ENCODE peak calls at places on chromosomes 13 and 19, in nine cellular contexts. One of them, this sample, is unnamed.
A peak's percentile ranks its signal among the peaks of the same experiment; 100 is the strongest.

GRCh38 chr19:42122691-42123607 is 9.3 kb downstream of the POU2F2 start:
- DNase-seq in body of pancreas: no peak
- DNase-seq in adrenal gland: no peak
- DNase-seq in heart right ventricle: no peak
- DNase-seq in mucosa of descending colon: no peak
- DNase-seq in psoas muscle: no peak
- DNase-seq in IMR-90: no peak
- DNase-seq in mammary epithelial cell: no peak
- DNase-seq in astrocyte: no peak
- DNase-seq in this sample: no peak

GRCh38 chr13:24313449-24313848 is 4.1 kb downstream of the C1QTNF9 start:
- DNase-seq in body of pancreas: no peak
- DNase-seq in adrenal gland: no peak
- DNase-seq in heart right ventricle: no peak
- DNase-seq in mucosa of descending colon: no peak
- DNase-seq in psoas muscle: no peak
- DNase-seq in IMR-90: peak; percentile 9
- DNase-seq in mammary epithelial cell: no peak
- DNase-seq in astrocyte: no peak
- DNase-seq in this sample: no peak

GRCh38 chr19:40231544-40232424 is 5.3 kb upstream of the CCNP start:
- DNase-seq in body of pancreas: no peak
- DNase-seq in adrenal gland: no peak
- DNase-seq in heart right ventricle: no peak
- DNase-seq in mucosa of descending colon: no peak
- DNase-seq in psoas muscle: no peak
- DNase-seq in IMR-90: no peak
- DNase-seq in mammary epithelial cell: no peak
- DNase-seq in astrocyte: no peak
- DNase-seq in this sample: peak; percentile 51

GRCh38 chr13:81671103-81671502 is 1330.2 kb upstream of the SPRY2 start:
- DNase-seq in body of pancreas: no peak
- DNase-seq in adrenal gland: no peak
- DNase-seq in heart right ventricle: no peak
- DNase-seq in mucosa of descending colon: no peak
- DNase-seq in psoas muscle: no peak
- DNase-seq in IMR-90: no peak
- DNase-seq in mammary epithelial cell: no peak
- DNase-seq in astrocyte: no peak
- DNase-seq in this sample: no peak

GRCh38 chr13:99403458-99403971 is 96.3 kb upstream of the GPR183 start:
- DNase-seq in body of pancreas: no peak
- DNase-seq in adrenal gland: no peak
- DNase-seq in heart right ventricle: no peak
- DNase-seq in mucosa of descending colon: peak; percentile 81
- DNase-seq in psoas muscle: no peak
- DNase-seq in IMR-90: no peak
- DNase-seq in mammary epithelial cell: peak; percentile 56
- DNase-seq in astrocyte: no peak
- DNase-seq in this sample: no peak

GRCh38 chr13:113105032-113105993 is at the start of gene F7:
- DNase-seq in body of pancreas: peak; percentile 22
- DNase-seq in adrenal gland: no peak
- DNase-seq in heart right ventricle: no peak
- DNase-seq in mucosa of descending colon: peak; percentile 45
- DNase-seq in psoas muscle: no peak
- DNase-seq in IMR-90: peak; percentile 45
- DNase-seq in mammary epithelial cell: no peak
- DNase-seq in astrocyte: no peak
- DNase-seq in this sample: no peak

GRCh38 chr13:65378943-65379519 is 1851.1 kb downstream of the PCDH9 start:
- DNase-seq in body of pancreas: no peak
- DNase-seq in adrenal gland: no peak
- DNase-seq in heart right ventricle: no peak
- DNase-seq in mucosa of descending colon: no peak
- DNase-seq in psoas muscle: no peak
- DNase-seq in IMR-90: peak; percentile 27
- DNase-seq in mammary epithelial cell: no peak
- DNase-seq in astrocyte: peak; percentile 26
- DNase-seq in this sample: no peak

GRCh38 chr19:30085394-30085793 is 143.4 kb downstream of the URI1 start:
- DNase-seq in body of pancreas: peak; percentile 52
- DNase-seq in adrenal gland: peak; percentile 70
- DNase-seq in heart right ventricle: no peak
- DNase-seq in mucosa of descending colon: no peak
- DNase-seq in psoas muscle: no peak
- DNase-seq in IMR-90: no peak
- DNase-seq in mammary epithelial cell: no peak
- DNase-seq in astrocyte: no peak
- DNase-seq in this sample: peak; percentile 81

GRCh38 chr19:40663712-40664692 is 26.4 kb downstream of the NUMBL start:
- DNase-seq in body of pancreas: no peak
- DNase-seq in adrenal gland: no peak
- DNase-seq in heart right ventricle: no peak
- DNase-seq in mucosa of descending colon: no peak
- DNase-seq in psoas muscle: no peak
- DNase-seq in IMR-90: peak; percentile 50
- DNase-seq in mammary epithelial cell: no peak
- DNase-seq in astrocyte: peak; percentile 44
- DNase-seq in this sample: no peak

GRCh38 chr13:112931028-112931934 is 37.7 kb upstream of the MCF2L start:
- DNase-seq in body of pancreas: peak; percentile 33
- DNase-seq in adrenal gland: no peak
- DNase-seq in heart right ventricle: no peak
- DNase-seq in mucosa of descending colon: peak; percentile 76
- DNase-seq in psoas muscle: no peak
- DNase-seq in IMR-90: peak; percentile 76
- DNase-seq in mammary epithelial cell: peak; percentile 59
- DNase-seq in astrocyte: peak; percentile 34
- DNase-seq in this sample: no peak

GRCh38 chr13:113451951-113452421 is 1.3 kb downstream of the ADPRHL1 start:
- DNase-seq in body of pancreas: no peak
- DNase-seq in adrenal gland: no peak
- DNase-seq in heart right ventricle: peak; percentile 65
- DNase-seq in mucosa of descending colon: no peak
- DNase-seq in psoas muscle: peak; percentile 47
- DNase-seq in IMR-90: no peak
- DNase-seq in mammary epithelial cell: no peak
- DNase-seq in astrocyte: no peak
- DNase-seq in this sample: no peak

DNA sequence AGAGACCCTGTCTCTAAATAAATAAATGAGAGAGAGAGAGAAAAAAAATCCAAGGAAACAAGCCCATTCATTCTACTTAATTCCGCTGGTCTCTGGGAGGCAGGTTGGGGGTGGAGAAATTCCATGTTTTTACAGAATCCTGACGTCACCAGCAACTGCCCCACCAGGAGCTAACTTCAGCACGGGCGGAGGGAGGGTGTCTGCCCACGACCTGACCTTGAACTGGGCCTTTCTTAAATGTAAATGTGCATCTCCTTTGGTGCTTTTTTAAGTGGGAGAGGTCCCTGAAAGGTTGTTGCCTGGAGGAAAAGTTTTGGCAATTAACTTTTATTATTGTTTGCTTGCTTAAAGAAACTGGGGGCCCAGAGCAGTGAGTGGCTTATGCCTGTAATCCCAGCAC is 15.5 kb downstream of the KLF2 start:
- DNase-seq in body of pancreas: no peak
- DNase-seq in adrenal gland: no peak
- DNase-seq in heart right ventricle: no peak
- DNase-seq in mucosa of descending colon: no peak
- DNase-seq in psoas muscle: no peak
- DNase-seq in IMR-90: peak; percentile 61
- DNase-seq in mammary epithelial cell: no peak
- DNase-seq in astrocyte: peak; percentile 76
- DNase-seq in this sample: no peak
- H3K4me3 ChIP-seq in body of pancreas: no peak overlapping the region
- H3K4me3 ChIP-seq in adrenal gland: no peak overlapping the region
- H3K4me3 ChIP-seq in heart right ventricle: no peak overlapping the region
- H3K4me3 ChIP-seq in mucosa of descending colon: no peak overlapping the region
- H3K4me3 ChIP-seq in psoas muscle: no peak overlapping the region
- H3K4me3 ChIP-seq in IMR-90: no peak overlapping the region
- H3K4me3 ChIP-seq in mammary epithelial cell: no peak overlapping the region
- H3K4me3 ChIP-seq in astrocyte: no peak overlapping the region
- H3K4me3 ChIP-seq in this sample: no peak overlapping the region

GRCh38 chr13:25811506-25811905 is 240.3 kb downstream of the SHISA2 start:
- DNase-seq in body of pancreas: no peak
- DNase-seq in adrenal gland: no peak
- DNase-seq in heart right ventricle: no peak
- DNase-seq in mucosa of descending colon: no peak
- DNase-seq in psoas muscle: no peak
- DNase-seq in IMR-90: no peak
- DNase-seq in mammary epithelial cell: no peak
- DNase-seq in astrocyte: no peak
- DNase-seq in this sample: peak; percentile 58
- TF ChIP-seq CTCF in body of pancreas: no peak
- TF ChIP-seq CTCF in adrenal gland: no peak
- TF ChIP-seq CTCF in heart right ventricle: no peak
- TF ChIP-seq CTCF in mucosa of descending colon: no peak
- TF ChIP-seq CTCF in psoas muscle: no peak
- TF ChIP-seq CTCF in IMR-90: no peak
- TF ChIP-seq CTCF in mammary epithelial cell: no peak
- TF ChIP-seq CTCF in astrocyte: no peak
- TF ChIP-seq CTCF in this sample: no peak

DNA sequence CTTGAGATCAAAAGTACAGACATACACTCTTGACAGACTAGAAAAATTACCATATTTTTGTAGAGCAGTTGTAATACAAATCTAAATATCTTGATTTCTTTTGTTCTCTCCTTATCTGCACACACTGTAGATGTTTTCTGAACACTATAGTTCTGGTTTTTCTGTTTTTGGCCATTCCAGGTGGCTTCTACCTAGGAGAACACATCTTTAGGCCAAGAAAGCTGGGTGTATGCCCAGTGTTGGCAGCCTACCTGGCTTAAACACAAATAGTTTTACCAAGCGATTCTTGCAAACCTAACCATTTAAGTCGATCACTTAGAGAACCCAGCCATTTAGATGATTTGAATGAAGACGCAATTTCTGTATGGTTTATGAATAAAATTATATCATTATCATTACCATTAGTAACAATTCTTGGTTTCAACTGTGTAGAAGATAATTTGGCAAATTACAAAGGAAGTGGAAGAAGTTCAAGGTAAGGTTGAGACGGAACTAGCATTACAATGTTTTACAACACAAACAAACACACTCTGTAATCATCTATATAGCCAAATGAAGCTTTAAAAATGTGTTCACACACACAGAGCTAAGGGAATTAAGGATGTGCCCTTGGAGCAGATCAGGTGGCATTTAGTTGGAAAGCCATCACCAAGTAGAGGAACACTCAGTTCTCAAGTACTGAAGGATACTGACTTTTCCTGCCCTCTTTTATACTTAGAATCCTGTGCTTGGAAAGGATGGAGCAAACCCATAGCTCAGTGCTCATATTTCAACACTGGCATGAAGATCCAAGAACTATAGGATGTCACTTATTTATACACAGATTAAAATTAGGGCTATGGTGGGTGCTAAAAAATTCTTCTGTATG is 36.2 kb downstream of the ERCC5 start:
- DNase-seq in body of pancreas: no peak
- DNase-seq in adrenal gland: no peak
- DNase-seq in heart right ventricle: no peak
- DNase-seq in mucosa of descending colon: no peak
- DNase-seq in psoas muscle: no peak
- DNase-seq in IMR-90: no peak
- DNase-seq in mammary epithelial cell: no peak
- DNase-seq in astrocyte: no peak
- DNase-seq in this sample: no peak
- H3K4me1 ChIP-seq in body of pancreas: no peaks in the 10 kb centered on the region
- H3K4me1 ChIP-seq in adrenal gland: no peaks in the 10 kb centered on the region
- H3K4me1 ChIP-seq in heart right ventricle: no peaks in the 10 kb centered on the region
- H3K4me1 ChIP-seq in mucosa of descending colon: no peaks in the 10 kb centered on the region
- H3K4me1 ChIP-seq in psoas muscle: peaks cover 34% of the 10 kb centered on the region
- H3K4me1 ChIP-seq in IMR-90: peaks cover 3% of the 10 kb centered on the region
- H3K4me1 ChIP-seq in mammary epithelial cell: no peaks in the 10 kb centered on the region
- H3K4me1 ChIP-seq in astrocyte: peaks cover 5% of the 10 kb centered on the region
- H3K4me1 ChIP-seq in this sample: no peaks in the 10 kb centered on the region

GRCh38 chr19:19105365-19106060 is 32.8 kb downstream of the TMEM161A start:
- DNase-seq in body of pancreas: peak; percentile 50
- DNase-seq in adrenal gland: peak; percentile 68
- DNase-seq in heart right ventricle: peak; percentile 52
- DNase-seq in mucosa of descending colon: peak; percentile 79
- DNase-seq in psoas muscle: peak; percentile 65
- DNase-seq in IMR-90: no peak
- DNase-seq in mammary epithelial cell: no peak
- DNase-seq in astrocyte: peak; percentile 20
- DNase-seq in this sample: peak; percentile 86
- H3K4me3 ChIP-seq in body of pancreas: no peak overlapping the region
- H3K4me3 ChIP-seq in adrenal gland: no peak overlapping the region
- H3K4me3 ChIP-seq in heart right ventricle: peak overlapping the region; percentile 42
- H3K4me3 ChIP-seq in mucosa of descending colon: no peak overlapping the region
- H3K4me3 ChIP-seq in psoas muscle: peak overlapping the region; percentile 36
- H3K4me3 ChIP-seq in IMR-90: peak overlapping the region; percentile 42
- H3K4me3 ChIP-seq in mammary epithelial cell: peak overlapping the region; percentile 2
- H3K4me3 ChIP-seq in astrocyte: peak overlapping the region; percentile 44
- H3K4me3 ChIP-seq in this sample: peak overlapping the region; percentile 26

GRCh38 chr19:10420444-10421239 is at the start of gene PDE4A:
- DNase-seq in body of pancreas: no peak
- DNase-seq in adrenal gland: no peak
- DNase-seq in heart right ventricle: no peak
- DNase-seq in mucosa of descending colon: no peak
- DNase-seq in psoas muscle: no peak
- DNase-seq in IMR-90: no peak
- DNase-seq in mammary epithelial cell: peak; percentile 43
- DNase-seq in astrocyte: no peak
- DNase-seq in this sample: no peak
- TF ChIP-seq CTCF in body of pancreas: no peak
- TF ChIP-seq CTCF in adrenal gland: peak; percentile 16
- TF ChIP-seq CTCF in heart right ventricle: no peak
- TF ChIP-seq CTCF in mucosa of descending colon: no peak
- TF ChIP-seq CTCF in psoas muscle: peak; percentile 21
- TF ChIP-seq CTCF in IMR-90: peak; percentile 47
- TF ChIP-seq CTCF in mammary epithelial cell: peak; percentile 31
- TF ChIP-seq CTCF in astrocyte: no peak
- TF ChIP-seq CTCF in this sample: no peak

GRCh38 chr13:22801402-22802003 is 379.3 kb upstream of the SGCG start:
- DNase-seq in body of pancreas: no peak
- DNase-seq in adrenal gland: no peak
- DNase-seq in heart right ventricle: no peak
- DNase-seq in mucosa of descending colon: peak; percentile 24
- DNase-seq in psoas muscle: no peak
- DNase-seq in IMR-90: peak; percentile 5
- DNase-seq in mammary epithelial cell: no peak
- DNase-seq in astrocyte: no peak
- DNase-seq in this sample: no peak
- H3K4me1 ChIP-seq in body of pancreas: no peaks in the 10 kb centered on the region
- H3K4me1 ChIP-seq in adrenal gland: no peaks in the 10 kb centered on the region
- H3K4me1 ChIP-seq in heart right ventricle: no peaks in the 10 kb centered on the region
- H3K4me1 ChIP-seq in mucosa of descending colon: no peaks in the 10 kb centered on the region
- H3K4me1 ChIP-seq in psoas muscle: no peaks in the 10 kb centered on the region
- H3K4me1 ChIP-seq in IMR-90: no peaks in the 10 kb centered on the region
- H3K4me1 ChIP-seq in mammary epithelial cell: no peaks in the 10 kb centered on the region
- H3K4me1 ChIP-seq in astrocyte: no peaks in the 10 kb centered on the region
- H3K4me1 ChIP-seq in this sample: no peaks in the 10 kb centered on the region

This sample was measured in thyroid gland.